ENCODE peak calls at places on chromosomes 6 and 20, in eight cellular contexts. H, A, P, F, G, R, I and J are unnamed samples.

GRCh38 chr6:4446982-4447381 is 311.6 kb upstream of the ECI2 start:
- DNase-seq in H (peak; percentile 26), A (no peak), P (no peak), F (no peak), G (no peak), R (no peak), I (no peak), J (no peak)

GRCh38 chr6:150516199-150516598 is 83.5 kb upstream of the PLEKHG1 start:
- DNase-seq in H (no peak), A (no peak), P (no peak), F (no peak), G (no peak), R (no peak), I (no peak), J (no peak)

GRCh38 chr6:150143521-150144293 is 863 bp downstream of the PPP1R14C start:
- DNase-seq in H (no peak), A (peak; percentile 73), P (no peak), F (peak; percentile 18), G (no peak), R (no peak), I (peak; percentile 86), J (no peak)

GRCh38 chr6:9398794-9399373 is 963.5 kb upstream of the SLC35B3 start:
- DNase-seq in H (no peak), A (peak; percentile 68), P (no peak), F (no peak), G (no peak), R (no peak), I (no peak), J (no peak)

GRCh38 chr6:158797331-158798202 is 21.6 kb downstream of the EZR start:
- DNase-seq in H (peak; percentile 38), A (no peak), P (peak; percentile 20), F (no peak), G (no peak), R (no peak), I (no peak), J (no peak)

GRCh38 chr6:136592930-136593673 is 42.9 kb upstream of the MAP7 start:
- DNase-seq in H (peak; percentile 79), A (no peak), P (no peak), F (no peak), G (no peak), R (no peak), I (no peak), J (no peak)

GRCh38 chr6:36018339-36018738 is 6.1 kb downstream of the SLC26A8 start:
- DNase-seq in H (no peak), A (no peak), P (no peak), F (no peak), G (no peak), R (no peak), I (no peak), J (no peak)

GRCh38 chr20:2575682-2576081 is 39.3 kb downstream of the TMC2 start:
- DNase-seq in H (no peak), A (no peak), P (no peak), F (no peak), G (no peak), R (no peak), I (no peak), J (no peak)

GRCh38 chr20:38730167-38730988 is 6.1 kb downstream of the SLC32A1 start:
- DNase-seq in H (no peak), A (no peak), P (peak; percentile 26), F (no peak), G (no peak), R (no peak), I (peak; percentile 45), J (no peak)

GRCh38 chr20:20480689-20481088 is 112.8 kb downstream of the INSM1 start:
- DNase-seq in H (peak; percentile 51), A (no peak), P (no peak), F (no peak), G (peak; percentile 4), R (no peak), I (no peak), J (no peak)

GRCh38 chr6:134698228-134698627 is 251.7 kb downstream of the ALDH8A1 start:
- DNase-seq in H (no peak), A (no peak), P (no peak), F (no peak), G (no peak), R (no peak), I (no peak), J (no peak)

GRCh38 chr20:17023036-17023435 is 203.8 kb upstream of the PCSK2 start:
- DNase-seq in H (no peak), A (no peak), P (no peak), F (no peak), G (no peak), R (no peak), I (no peak), J (no peak)

GRCh38 chr6:66897576-66897975 is 1190.5 kb upstream of the EYS start:
- DNase-seq in H (no peak), A (no peak), P (no peak), F (no peak), G (no peak), R (no peak), I (no peak), J (no peak)

GRCh38 chr6:19269341-19269898 is 567.8 kb upstream of the ID4 start:
- DNase-seq in H (no peak), A (no peak), P (no peak), F (no peak), G (no peak), R (no peak), I (no peak), J (no peak)

GRCh38 chr6:93829009-93829408 is 409.6 kb upstream of the EPHA7 start:
- DNase-seq in H (no peak), A (no peak), P (no peak), F (no peak), G (no peak), R (no peak), I (no peak), J (no peak)

GRCh38 chr20:52191132-52191435 is 495 bp downstream of the ZFP64 start:
- DNase-seq in H (peak; percentile 58), A (no peak), P (peak; percentile 40), F (no peak), G (peak; percentile 78), R (no peak), I (no peak), J (no peak)

GRCh38 chr6:47168176-47168575 is 126.0 kb upstream of the ADGRF1 start:
- DNase-seq in H (peak; percentile 98), A (no peak), P (no peak), F (no peak), G (peak; percentile 76), R (no peak), I (peak; percentile 48), J (peak; percentile 88)

GRCh38 chr6:96171112-96171511 is 155.3 kb downstream of the FUT9 start:
- DNase-seq in H (no peak), A (no peak), P (no peak), F (no peak), G (no peak), R (no peak), I (no peak), J (no peak)

GRCh38 chr6:136788069-136788902 is 4.0 kb downstream of the MAP3K5 start:
- DNase-seq in H (peak; percentile 80), A (no peak), P (no peak), F (no peak), G (no peak), R (no peak), I (no peak), J (no peak)

GRCh38 chr6:34424200-34425131 is 1.4 kb downstream of the RPS10 start:
- DNase-seq in H (no peak), A (no peak), P (no peak), F (no peak), G (no peak), R (no peak), I (no peak), J (no peak)

GRCh38 chr20:26218301-26218700 is 521.6 kb upstream of the ZNF337 start:
- DNase-seq in H (peak; percentile 72), A (no peak), P (no peak), F (no peak), G (no peak), R (no peak), I (no peak), J (no peak)

GRCh38 chr6:24660100-24660499 is 6.6 kb downstream of the TDP2 start:
- DNase-seq in H (no peak), A (no peak), P (no peak), F (no peak), G (no peak), R (no peak), I (no peak), J (no peak)

GRCh38 chr6:134590449-134590848 is 272.5 kb upstream of the SGK1 start:
- DNase-seq in H (peak; percentile 95), A (no peak), P (no peak), F (no peak), G (no peak), R (no peak), I (no peak), J (no peak)

GRCh38 chr6:149032599-149033405 is 284.7 kb upstream of the TAB2 start:
- DNase-seq in H (peak; percentile 95), A (no peak), P (no peak), F (no peak), G (peak; percentile 40), R (no peak), I (no peak), J (no peak)

GRCh38 chr6:53494076-53494475 is 50.8 kb downstream of the GCLC start:
- DNase-seq in H (no peak), A (no peak), P (no peak), F (no peak), G (no peak), R (no peak), I (no peak), J (no peak)

GRCh38 chr6:136593748-136594490 is 43.7 kb upstream of the MAP7 start:
- DNase-seq in H (peak; percentile 98), A (no peak), P (no peak), F (no peak), G (peak; percentile 88), R (no peak), I (no peak), J (no peak)